ENCODE peak calls at places on chromosomes 7 and 10, in eight cellular contexts. One of them, this sample, is unnamed.

GRCh38 chr7:40584667-40585433 is 450.0 kb downstream of the SUGCT start:
- DNase-seq in H54: no peak
- DNase-seq in spleen: no peak
- DNase-seq in testis: no peak
- DNase-seq in HCT116: no peak
- DNase-seq in lower leg skin: no peak
- DNase-seq in heart left ventricle: no peak
- DNase-seq in A549: no peak
- DNase-seq in this sample: no peak

GRCh38 chr10:86659721-86660438 is 5.5 kb downstream of the OPN4 start:
- DNase-seq in H54: no peak
- DNase-seq in spleen: peak
- DNase-seq in testis: no peak
- DNase-seq in HCT116: no peak
- DNase-seq in lower leg skin: no peak
- DNase-seq in heart left ventricle: peak
- DNase-seq in A549: no peak
- DNase-seq in this sample: no peak

GRCh38 chr10:34319197-34319846 is 495.8 kb downstream of the PARD3 start:
- DNase-seq in H54: peak
- DNase-seq in spleen: no peak
- DNase-seq in testis: peak
- DNase-seq in HCT116: peak
- DNase-seq in lower leg skin: peak
- DNase-seq in heart left ventricle: peak
- DNase-seq in A549: no peak
- DNase-seq in this sample: peak

GRCh38 chr10:125811251-125811650 is 11.8 kb downstream of the UROS start:
- DNase-seq in H54: no peak
- DNase-seq in spleen: no peak
- DNase-seq in testis: no peak
- DNase-seq in HCT116: no peak
- DNase-seq in lower leg skin: no peak
- DNase-seq in heart left ventricle: no peak
- DNase-seq in A549: no peak
- DNase-seq in this sample: no peak

GRCh38 chr7:145005601-145006000 is 169.7 kb upstream of the TPK1 start:
- DNase-seq in H54: no peak
- DNase-seq in spleen: no peak
- DNase-seq in testis: no peak
- DNase-seq in HCT116: no peak
- DNase-seq in lower leg skin: no peak
- DNase-seq in heart left ventricle: no peak
- DNase-seq in A549: no peak
- DNase-seq in this sample: no peak

GRCh38 chr7:129829677-129830631 is 122.8 kb downstream of the UBE2H start:
- DNase-seq in H54: no peak
- DNase-seq in spleen: peak
- DNase-seq in testis: peak
- DNase-seq in HCT116: peak
- DNase-seq in lower leg skin: no peak
- DNase-seq in heart left ventricle: peak
- DNase-seq in A549: peak
- DNase-seq in this sample: peak

GRCh38 chr7:142001163-142001874 is 5.6 kb downstream of the MGAM start:
- DNase-seq in H54: no peak
- DNase-seq in spleen: no peak
- DNase-seq in testis: no peak
- DNase-seq in HCT116: peak
- DNase-seq in lower leg skin: no peak
- DNase-seq in heart left ventricle: no peak
- DNase-seq in A549: no peak
- DNase-seq in this sample: no peak

GRCh38 chr7:30744075-30744417 is 7.9 kb upstream of the INMT start:
- DNase-seq in H54: no peak
- DNase-seq in spleen: no peak
- DNase-seq in testis: no peak
- DNase-seq in HCT116: no peak
- DNase-seq in lower leg skin: no peak
- DNase-seq in heart left ventricle: no peak
- DNase-seq in A549: no peak
- DNase-seq in this sample: no peak

GRCh38 chr10:83225781-83226180 is 913.5 kb upstream of the GHITM start:
- DNase-seq in H54: no peak
- DNase-seq in spleen: no peak
- DNase-seq in testis: no peak
- DNase-seq in HCT116: no peak
- DNase-seq in lower leg skin: no peak
- DNase-seq in heart left ventricle: no peak
- DNase-seq in A549: no peak
- DNase-seq in this sample: no peak

GRCh38 chr7:1975179-1975578 is 257.6 kb downstream of the MAD1L1 start:
- DNase-seq in H54: no peak
- DNase-seq in spleen: peak
- DNase-seq in testis: no peak
- DNase-seq in HCT116: no peak
- DNase-seq in lower leg skin: no peak
- DNase-seq in heart left ventricle: peak
- DNase-seq in A549: no peak
- DNase-seq in this sample: no peak

GRCh38 chr10:72315611-72316385 is 38.9 kb downstream of the DNAJB12 start:
- DNase-seq in H54: no peak
- DNase-seq in spleen: peak
- DNase-seq in testis: peak
- DNase-seq in HCT116: no peak
- DNase-seq in lower leg skin: no peak
- DNase-seq in heart left ventricle: peak
- DNase-seq in A549: no peak
- DNase-seq in this sample: peak

GRCh38 chr7:106196460-106197021 is 84.4 kb upstream of the SYPL1 start:
- DNase-seq in H54: no peak
- DNase-seq in spleen: no peak
- DNase-seq in testis: no peak
- DNase-seq in HCT116: no peak
- DNase-seq in lower leg skin: no peak
- DNase-seq in heart left ventricle: no peak
- DNase-seq in A549: no peak
- DNase-seq in this sample: no peak

GRCh38 chr10:80158598-80159127 is 26.1 kb downstream of the PLAC9 start:
- DNase-seq in H54: peak
- DNase-seq in spleen: peak
- DNase-seq in testis: peak
- DNase-seq in HCT116: peak
- DNase-seq in lower leg skin: peak
- DNase-seq in heart left ventricle: peak
- DNase-seq in A549: peak
- DNase-seq in this sample: no peak

GRCh38 chr10:7915923-7916322 is 97.6 kb downstream of the TAF3 start:
- DNase-seq in H54: peak
- DNase-seq in spleen: no peak
- DNase-seq in testis: no peak
- DNase-seq in HCT116: no peak
- DNase-seq in lower leg skin: no peak
- DNase-seq in heart left ventricle: no peak
- DNase-seq in A549: no peak
- DNase-seq in this sample: no peak

GRCh38 chr10:49309691-49310371 is 10.9 kb downstream of the C10orf71 start:
- DNase-seq in H54: no peak
- DNase-seq in spleen: peak
- DNase-seq in testis: no peak
- DNase-seq in HCT116: no peak
- DNase-seq in lower leg skin: no peak
- DNase-seq in heart left ventricle: no peak
- DNase-seq in A549: no peak
- DNase-seq in this sample: no peak
- TF ChIP-seq POLR2A in H54: no peak
- TF ChIP-seq POLR2A in spleen: no peak
- TF ChIP-seq POLR2A in testis: no peak
- TF ChIP-seq POLR2A in HCT116: no peak
- TF ChIP-seq POLR2A in lower leg skin: no peak
- TF ChIP-seq POLR2A in heart left ventricle: no peak
- TF ChIP-seq POLR2A in A549: no peak
- TF ChIP-seq POLR2A in this sample: no peak

GRCh38 chr10:96272256-96272985 is 1.1 kb upstream of the BLNK start:
- DNase-seq in H54: no peak
- DNase-seq in spleen: no peak
- DNase-seq in testis: no peak
- DNase-seq in HCT116: no peak
- DNase-seq in lower leg skin: no peak
- DNase-seq in heart left ventricle: no peak
- DNase-seq in A549: no peak
- DNase-seq in this sample: no peak

GRCh38 chr10:96269438-96270300 is 1.7 kb downstream of the BLNK start:
- DNase-seq in H54: no peak
- DNase-seq in spleen: no peak
- DNase-seq in testis: no peak
- DNase-seq in HCT116: no peak
- DNase-seq in lower leg skin: no peak
- DNase-seq in heart left ventricle: no peak
- DNase-seq in A549: no peak
- DNase-seq in this sample: no peak

GRCh38 chr10:96270564-96270963 is 805 bp downstream of the BLNK start:
- DNase-seq in H54: no peak
- DNase-seq in spleen: no peak
- DNase-seq in testis: no peak
- DNase-seq in HCT116: no peak
- DNase-seq in lower leg skin: no peak
- DNase-seq in heart left ventricle: no peak
- DNase-seq in A549: no peak
- DNase-seq in this sample: no peak

GRCh38 chr10:96272986-96273280 is 1.6 kb upstream of the BLNK start:
- DNase-seq in H54: no peak
- DNase-seq in spleen: no peak
- DNase-seq in testis: no peak
- DNase-seq in HCT116: no peak
- DNase-seq in lower leg skin: no peak
- DNase-seq in heart left ventricle: no peak
- DNase-seq in A549: no peak
- DNase-seq in this sample: no peak

GRCh38 chr10:96271017-96271815 is at the start of gene BLNK:
- DNase-seq in H54: no peak
- DNase-seq in spleen: peak
- DNase-seq in testis: peak
- DNase-seq in HCT116: no peak
- DNase-seq in lower leg skin: peak
- DNase-seq in heart left ventricle: peak
- DNase-seq in A549: no peak
- DNase-seq in this sample: no peak
- TF ChIP-seq POLR2A in H54: no peak
- TF ChIP-seq POLR2A in spleen: peak
- TF ChIP-seq POLR2A in testis: no peak
- TF ChIP-seq POLR2A in HCT116: no peak
- TF ChIP-seq POLR2A in lower leg skin: no peak
- TF ChIP-seq POLR2A in heart left ventricle: no peak
- TF ChIP-seq POLR2A in A549: no peak
- TF ChIP-seq POLR2A in this sample: no peak

GRCh38 chr10:24718031-24718855 is 5.4 kb downstream of the ARHGAP21 start:
- DNase-seq in H54: no peak
- DNase-seq in spleen: no peak
- DNase-seq in testis: no peak
- DNase-seq in HCT116: no peak
- DNase-seq in lower leg skin: no peak
- DNase-seq in heart left ventricle: no peak
- DNase-seq in A549: peak
- DNase-seq in this sample: no peak

GRCh38 chr10:24720096-24720495 is 3.6 kb downstream of the ARHGAP21 start:
- DNase-seq in H54: no peak
- DNase-seq in spleen: no peak
- DNase-seq in testis: no peak
- DNase-seq in HCT116: no peak
- DNase-seq in lower leg skin: no peak
- DNase-seq in heart left ventricle: no peak
- DNase-seq in A549: no peak
- DNase-seq in this sample: no peak

GRCh38 chr10:24713086-24713485 is 10.6 kb downstream of the ARHGAP21 start:
- DNase-seq in H54: no peak
- DNase-seq in spleen: no peak
- DNase-seq in testis: no peak
- DNase-seq in HCT116: no peak
- DNase-seq in lower leg skin: no peak
- DNase-seq in heart left ventricle: no peak
- DNase-seq in A549: no peak
- DNase-seq in this sample: no peak

GRCh38 chr10:24715246-24715769 is 8.4 kb downstream of the ARHGAP21 start:
- DNase-seq in H54: no peak
- DNase-seq in spleen: no peak
- DNase-seq in testis: no peak
- DNase-seq in HCT116: no peak
- DNase-seq in lower leg skin: no peak
- DNase-seq in heart left ventricle: no peak
- DNase-seq in A549: no peak
- DNase-seq in this sample: no peak

DNA sequence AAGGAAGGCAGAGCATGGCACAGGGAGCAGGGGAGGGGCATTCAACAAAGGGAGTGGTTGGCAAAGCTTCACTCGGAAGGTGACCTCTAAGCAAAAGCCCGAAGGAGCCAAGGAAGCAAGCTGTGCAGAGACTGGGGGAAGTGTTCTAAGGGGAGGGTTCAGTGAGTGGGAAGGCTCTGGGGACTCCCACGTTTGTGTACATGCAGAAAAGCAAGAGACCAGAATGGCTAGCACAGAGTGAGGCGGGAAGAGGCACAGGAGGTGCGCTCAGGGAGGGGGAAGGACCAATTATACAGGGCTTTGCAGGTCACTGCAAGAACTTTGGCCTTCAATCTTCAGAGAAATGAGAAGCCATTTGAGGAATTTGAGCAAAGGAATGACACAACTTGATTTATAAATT is 7.4 kb downstream of the ARHGAP21 start:
- DNase-seq in H54: no peak
- DNase-seq in spleen: no peak
- DNase-seq in testis: no peak
- DNase-seq in HCT116: no peak
- DNase-seq in lower leg skin: no peak
- DNase-seq in heart left ventricle: no peak
- DNase-seq in A549: no peak
- DNase-seq in this sample: no peak
- TF ChIP-seq POLR2A in H54: no peak
- TF ChIP-seq POLR2A in spleen: no peak
- TF ChIP-seq POLR2A in testis: no peak
- TF ChIP-seq POLR2A in HCT116: no peak
- TF ChIP-seq POLR2A in lower leg skin: no peak
- TF ChIP-seq POLR2A in heart left ventricle: no peak
- TF ChIP-seq POLR2A in A549: no peak
- TF ChIP-seq POLR2A in this sample: no peak

GRCh38 chr10:110206988-110207804 is at the start of gene MXI1:
- DNase-seq in H54: peak
- DNase-seq in spleen: peak
- DNase-seq in testis: peak
- DNase-seq in HCT116: peak
- DNase-seq in lower leg skin: peak
- DNase-seq in heart left ventricle: peak
- DNase-seq in A549: peak
- DNase-seq in this sample: peak
- TF ChIP-seq POLR2A in H54: peak
- TF ChIP-seq POLR2A in spleen: no peak
- TF ChIP-seq POLR2A in testis: no peak
- TF ChIP-seq POLR2A in HCT116: no peak
- TF ChIP-seq POLR2A in lower leg skin: no peak
- TF ChIP-seq POLR2A in heart left ventricle: peak
- TF ChIP-seq POLR2A in A549: peak
- TF ChIP-seq POLR2A in this sample: peak